ENCODE peak calls at places on chromosomes 11 and 22, in five cellular contexts. V, T, J, G and E are unnamed samples.

GRCh38 chr11:94032066-94032465 is 10.9 kb downstream of the HEPHL1 start:
- DNase-seq in G (no peak), J (no peak), V (no peak), T (no peak), E (no peak)

GRCh38 chr22:29030618-29031235 is 30.9 kb downstream of the C22orf31 start:
- DNase-seq in J (no peak), T (peak; percentile 93), V (peak; percentile 77), G (peak; percentile 83), E (no peak)

GRCh38 chr11:104073950-104074349 is 37.5 kb downstream of the DDI1 start:
- DNase-seq in V (no peak), J (no peak), G (no peak), T (no peak), E (no peak)

GRCh38 chr22:33328789-33329296 is 270.7 kb upstream of the SYN3 start:
- DNase-seq in J (no peak), G (peak; percentile 67), T (no peak), V (no peak), E (no peak)

GRCh38 chr11:3133456-3134217 is 31.5 kb downstream of the OSBPL5 start:
- DNase-seq in J (no peak), V (no peak), G (no peak), T (no peak), E (no peak)

GRCh38 chr11:45652781-45653180 is 12.6 kb downstream of the CHST1 start:
- DNase-seq in V (no peak), T (no peak), J (no peak), G (no peak), E (no peak)

GRCh38 chr11:122843281-122844150 is 5.2 kb downstream of the CRTAM start:
- DNase-seq in J (peak; percentile 41), T (no peak), V (no peak), G (no peak), E (peak; percentile 60)

GRCh38 chr22:48907591-48907990 is 920.1 kb downstream of the BRD1 start:
- DNase-seq in J (no peak), T (no peak), V (no peak), G (no peak), E (no peak)

GRCh38 chr11:65308281-65308891 is 6.3 kb upstream of the CDC42EP2 start:
- DNase-seq in G (peak; percentile 34), V (no peak), T (no peak), J (no peak), E (no peak)

GRCh38 chr11:92711913-92712312 is 257.5 kb upstream of the MTNR1B start:
- DNase-seq in V (no peak), G (peak; percentile 30), J (no peak), T (no peak), E (no peak)

GRCh38 chr11:135075740-135076139 is 663.7 kb upstream of the B3GAT1 start:
- DNase-seq in V (no peak), T (peak; percentile 22), G (peak; percentile 57), J (peak; percentile 35), E (no peak)

GRCh38 chr11:103792981-103793468 is 243.4 kb upstream of the DDI1 start:
- DNase-seq in G (no peak), J (no peak), T (no peak), V (no peak), E (no peak)

GRCh38 chr11:105701098-105701497 is 91.2 kb downstream of the GRIA4 start:
- DNase-seq in V (no peak), T (no peak), J (no peak), G (no peak), E (no peak)

GRCh38 chr11:68798221-68798813 is 43.4 kb downstream of the CPT1A start:
- DNase-seq in J (no peak), G (no peak), T (peak; percentile 63), V (no peak), E (no peak)

GRCh38 chr22:41445171-41446056 is 1.2 kb downstream of the TOB2 start:
- DNase-seq in J (peak; percentile 37), V (no peak), T (peak; percentile 29), G (peak; percentile 73), E (peak; percentile 90)

GRCh38 chr11:87298155-87298554 is 260.4 kb downstream of the TMEM135 start:
- DNase-seq in J (no peak), T (no peak), V (peak; percentile 29), G (no peak), E (no peak)

GRCh38 chr11:69116671-69117070 is 39.1 kb upstream of the SMIM38 start:
- DNase-seq in J (no peak), T (no peak), V (no peak), G (no peak), E (no peak)

GRCh38 chr11:12241401-12241800 is 131.0 kb downstream of the MICAL2 start:
- DNase-seq in T (no peak), G (no peak), V (peak; percentile 8), J (no peak), E (no peak)

GRCh38 chr11:12149672-12150225 is 39.4 kb downstream of the MICAL2 start:
- DNase-seq in T (no peak), J (no peak), V (no peak), G (no peak), E (no peak)

GRCh38 chr22:36333632-36334031 is 54.1 kb downstream of the MYH9 start:
- DNase-seq in G (peak; percentile 94), T (no peak), V (no peak), J (no peak), E (no peak)

GRCh38 chr11:68889948-68890446 is 13.6 kb downstream of the MRPL21 start:
- DNase-seq in T (peak; percentile 54), G (no peak), J (no peak), V (no peak), E (no peak)

GRCh38 chr11:74896311-74896710 is 52.6 kb downstream of the XRRA1 start:
- DNase-seq in J (no peak), T (no peak), G (no peak), V (no peak), E (no peak)

GRCh38 chr11:44963071-44963575 is 12.4 kb upstream of the TP53I11 start:
- DNase-seq in J (no peak), G (no peak), V (no peak), T (no peak), E (peak; percentile 51)

GRCh38 chr11:119989422-119989821 is 148.5 kb downstream of the TRIM29 start:
- DNase-seq in V (no peak), G (no peak), J (no peak), T (no peak), E (no peak)